ENCODE peak calls at places on chromosomes 5 and 9, in ten cellular contexts. One of them, this sample, is unnamed.

GRCh38 chr9:105405514-105406131 is 42.2 kb upstream of the FSD1L start:
- DNase-seq in tibial artery: no peak
- DNase-seq in testis: no peak
- DNase-seq in CD4-positive, alpha-beta T cell: no peak
- DNase-seq in uterus: no peak
- DNase-seq in bronchial epithelial cell: no peak
- DNase-seq in body of pancreas: no peak
- DNase-seq in GM23248: peak; percentile 16
- DNase-seq in suprapubic skin: no peak
- DNase-seq in WERI-Rb-1: peak; percentile 93
- DNase-seq in this sample: no peak

GRCh38 chr9:27272103-27272502 is 24.8 kb downstream of the EQTN start:
- DNase-seq in GM23248: no peak
- DNase-seq in uterus: no peak
- DNase-seq in bronchial epithelial cell: no peak
- DNase-seq in tibial artery: no peak
- DNase-seq in WERI-Rb-1: no peak
- DNase-seq in CD4-positive, alpha-beta T cell: no peak
- DNase-seq in body of pancreas: no peak
- DNase-seq in suprapubic skin: no peak
- DNase-seq in testis: no peak
- DNase-seq in this sample: no peak

GRCh38 chr5:58075907-58076306 is 384.0 kb downstream of the PLK2 start:
- DNase-seq in WERI-Rb-1: no peak
- DNase-seq in tibial artery: no peak
- DNase-seq in body of pancreas: no peak
- DNase-seq in GM23248: no peak
- DNase-seq in uterus: no peak
- DNase-seq in testis: no peak
- DNase-seq in bronchial epithelial cell: no peak
- DNase-seq in suprapubic skin: no peak
- DNase-seq in CD4-positive, alpha-beta T cell: no peak
- DNase-seq in this sample: no peak

GRCh38 chr5:42573386-42573785 is 150.1 kb downstream of the GHR start:
- DNase-seq in GM23248: no peak
- DNase-seq in WERI-Rb-1: no peak
- DNase-seq in suprapubic skin: no peak
- DNase-seq in CD4-positive, alpha-beta T cell: no peak
- DNase-seq in tibial artery: no peak
- DNase-seq in testis: no peak
- DNase-seq in body of pancreas: no peak
- DNase-seq in uterus: no peak
- DNase-seq in bronchial epithelial cell: no peak
- DNase-seq in this sample: no peak

GRCh38 chr9:89387970-89388867 is 69.9 kb downstream of the SECISBP2 start:
- DNase-seq in suprapubic skin: peak; percentile 86
- DNase-seq in bronchial epithelial cell: peak; percentile 80
- DNase-seq in uterus: peak; percentile 75
- DNase-seq in tibial artery: peak; percentile 70
- DNase-seq in GM23248: peak; percentile 89
- DNase-seq in CD4-positive, alpha-beta T cell: no peak
- DNase-seq in testis: peak; percentile 44
- DNase-seq in body of pancreas: peak; percentile 35
- DNase-seq in WERI-Rb-1: no peak
- DNase-seq in this sample: no peak

GRCh38 chr5:132498152-132498551 is 7.6 kb upstream of the IRF1 start:
- DNase-seq in CD4-positive, alpha-beta T cell: peak; percentile 35
- DNase-seq in GM23248: peak; percentile 85
- DNase-seq in suprapubic skin: peak; percentile 71
- DNase-seq in bronchial epithelial cell: peak; percentile 80
- DNase-seq in body of pancreas: peak; percentile 74
- DNase-seq in testis: no peak
- DNase-seq in WERI-Rb-1: no peak
- DNase-seq in tibial artery: peak; percentile 68
- DNase-seq in uterus: peak; percentile 44
- DNase-seq in this sample: no peak

GRCh38 chr9:9998491-9999287 is 614.1 kb downstream of the PTPRD start:
- DNase-seq in WERI-Rb-1: no peak
- DNase-seq in uterus: no peak
- DNase-seq in CD4-positive, alpha-beta T cell: no peak
- DNase-seq in bronchial epithelial cell: peak; percentile 17
- DNase-seq in GM23248: peak; percentile 1
- DNase-seq in tibial artery: no peak
- DNase-seq in body of pancreas: no peak
- DNase-seq in testis: no peak
- DNase-seq in suprapubic skin: no peak
- DNase-seq in this sample: no peak

GRCh38 chr9:15513335-15513734 is 2.6 kb upstream of the PSIP1 start:
- DNase-seq in body of pancreas: no peak
- DNase-seq in uterus: no peak
- DNase-seq in tibial artery: no peak
- DNase-seq in testis: no peak
- DNase-seq in suprapubic skin: no peak
- DNase-seq in bronchial epithelial cell: no peak
- DNase-seq in CD4-positive, alpha-beta T cell: no peak
- DNase-seq in GM23248: peak; percentile 57
- DNase-seq in WERI-Rb-1: peak; percentile 21
- DNase-seq in this sample: peak; percentile 40

GRCh38 chr9:912776-913175 is 63.7 kb upstream of the DMRT3 start:
- DNase-seq in bronchial epithelial cell: no peak
- DNase-seq in suprapubic skin: no peak
- DNase-seq in tibial artery: no peak
- DNase-seq in CD4-positive, alpha-beta T cell: no peak
- DNase-seq in uterus: no peak
- DNase-seq in WERI-Rb-1: no peak
- DNase-seq in GM23248: no peak
- DNase-seq in testis: no peak
- DNase-seq in body of pancreas: no peak
- DNase-seq in this sample: no peak

GRCh38 chr9:122087406-122088200 is 5.5 kb downstream of the TTLL11 start:
- DNase-seq in testis: no peak
- DNase-seq in body of pancreas: peak; percentile 41
- DNase-seq in CD4-positive, alpha-beta T cell: no peak
- DNase-seq in tibial artery: peak; percentile 44
- DNase-seq in suprapubic skin: no peak
- DNase-seq in uterus: no peak
- DNase-seq in bronchial epithelial cell: peak; percentile 10
- DNase-seq in WERI-Rb-1: no peak
- DNase-seq in GM23248: peak; percentile 77
- DNase-seq in this sample: no peak

GRCh38 chr9:97802276-97802675 is 50.8 kb upstream of the FOXE1 start:
- DNase-seq in GM23248: peak; percentile 89
- DNase-seq in uterus: no peak
- DNase-seq in body of pancreas: no peak
- DNase-seq in suprapubic skin: no peak
- DNase-seq in tibial artery: no peak
- DNase-seq in WERI-Rb-1: no peak
- DNase-seq in testis: no peak
- DNase-seq in bronchial epithelial cell: peak; percentile 92
- DNase-seq in CD4-positive, alpha-beta T cell: no peak
- DNase-seq in this sample: peak; percentile 27

GRCh38 chr9:91676042-91676441 is 252.4 kb upstream of the NFIL3 start:
- DNase-seq in uterus: no peak
- DNase-seq in WERI-Rb-1: peak; percentile 61
- DNase-seq in body of pancreas: no peak
- DNase-seq in testis: no peak
- DNase-seq in GM23248: peak; percentile 72
- DNase-seq in bronchial epithelial cell: no peak
- DNase-seq in CD4-positive, alpha-beta T cell: no peak
- DNase-seq in suprapubic skin: no peak
- DNase-seq in tibial artery: no peak
- DNase-seq in this sample: no peak

GRCh38 chr5:157072508-157072907 is 13.6 kb upstream of the HAVCR1 start:
- DNase-seq in body of pancreas: no peak
- DNase-seq in uterus: no peak
- DNase-seq in suprapubic skin: no peak
- DNase-seq in testis: no peak
- DNase-seq in CD4-positive, alpha-beta T cell: no peak
- DNase-seq in tibial artery: no peak
- DNase-seq in GM23248: no peak
- DNase-seq in WERI-Rb-1: no peak
- DNase-seq in bronchial epithelial cell: no peak
- DNase-seq in this sample: no peak

GRCh38 chr5:158676642-158677489 is 422.9 kb downstream of the EBF1 start:
- DNase-seq in uterus: no peak
- DNase-seq in body of pancreas: no peak
- DNase-seq in GM23248: no peak
- DNase-seq in WERI-Rb-1: peak; percentile 26
- DNase-seq in suprapubic skin: no peak
- DNase-seq in CD4-positive, alpha-beta T cell: no peak
- DNase-seq in tibial artery: no peak
- DNase-seq in bronchial epithelial cell: no peak
- DNase-seq in testis: peak; percentile 28
- DNase-seq in this sample: peak; percentile 54

GRCh38 chr9:88745281-88746001 is 210.5 kb downstream of the NXNL2 start:
- DNase-seq in body of pancreas: no peak
- DNase-seq in GM23248: peak; percentile 81
- DNase-seq in suprapubic skin: no peak
- DNase-seq in CD4-positive, alpha-beta T cell: no peak
- DNase-seq in bronchial epithelial cell: no peak
- DNase-seq in uterus: peak; percentile 76
- DNase-seq in testis: no peak
- DNase-seq in tibial artery: no peak
- DNase-seq in WERI-Rb-1: no peak
- DNase-seq in this sample: no peak

GRCh38 chr9:36985061-36985768 is 48.9 kb downstream of the PAX5 start:
- DNase-seq in suprapubic skin: no peak
- DNase-seq in testis: no peak
- DNase-seq in GM23248: no peak
- DNase-seq in CD4-positive, alpha-beta T cell: no peak
- DNase-seq in bronchial epithelial cell: no peak
- DNase-seq in tibial artery: no peak
- DNase-seq in body of pancreas: no peak
- DNase-seq in uterus: no peak
- DNase-seq in WERI-Rb-1: no peak
- DNase-seq in this sample: peak; percentile 57
- H3K27me3 ChIP-seq in suprapubic skin: peaks cover 94% of the 10 kb centered on the region
- H3K27me3 ChIP-seq in testis: no peaks in the 10 kb centered on the region
- H3K27me3 ChIP-seq in GM23248: peaks cover 67% of the 10 kb centered on the region
- H3K27me3 ChIP-seq in CD4-positive, alpha-beta T cell: peaks cover 67% of the 10 kb centered on the region
- H3K27me3 ChIP-seq in bronchial epithelial cell: peaks cover 47% of the 10 kb centered on the region
- H3K27me3 ChIP-seq in tibial artery: peaks cover 74% of the 10 kb centered on the region
- H3K27me3 ChIP-seq in body of pancreas: no peaks in the 10 kb centered on the region
- H3K27me3 ChIP-seq in uterus: no peaks in the 10 kb centered on the region
- H3K27me3 ChIP-seq in WERI-Rb-1: no peaks in the 10 kb centered on the region
- H3K27me3 ChIP-seq in this sample: peaks cover 70% of the 10 kb centered on the region

GRCh38 chr9:124191691-124192208 is 66.0 kb upstream of the NEK6 start:
- DNase-seq in bronchial epithelial cell: no peak
- DNase-seq in testis: no peak
- DNase-seq in suprapubic skin: no peak
- DNase-seq in GM23248: no peak
- DNase-seq in uterus: no peak
- DNase-seq in WERI-Rb-1: no peak
- DNase-seq in tibial artery: no peak
- DNase-seq in CD4-positive, alpha-beta T cell: no peak
- DNase-seq in body of pancreas: no peak
- DNase-seq in this sample: no peak
- H3K27me3 ChIP-seq in bronchial epithelial cell: peaks cover 7% of the 10 kb centered on the region
- H3K27me3 ChIP-seq in testis: no peaks in the 10 kb centered on the region
- H3K27me3 ChIP-seq in suprapubic skin: no peaks in the 10 kb centered on the region
- H3K27me3 ChIP-seq in GM23248: peaks cover 5% of the 10 kb centered on the region
- H3K27me3 ChIP-seq in uterus: no peaks in the 10 kb centered on the region
- H3K27me3 ChIP-seq in WERI-Rb-1: no peaks in the 10 kb centered on the region
- H3K27me3 ChIP-seq in tibial artery: peaks cover 18% of the 10 kb centered on the region
- H3K27me3 ChIP-seq in CD4-positive, alpha-beta T cell: no peaks in the 10 kb centered on the region
- H3K27me3 ChIP-seq in body of pancreas: no peaks in the 10 kb centered on the region
- H3K27me3 ChIP-seq in this sample: no peaks in the 10 kb centered on the region

GRCh38 chr5:10559883-10560282 is 4.0 kb upstream of the ANKRD33B start:
- DNase-seq in GM23248: no peak
- DNase-seq in suprapubic skin: no peak
- DNase-seq in testis: no peak
- DNase-seq in WERI-Rb-1: no peak
- DNase-seq in uterus: no peak
- DNase-seq in CD4-positive, alpha-beta T cell: no peak
- DNase-seq in tibial artery: no peak
- DNase-seq in body of pancreas: no peak
- DNase-seq in bronchial epithelial cell: no peak
- DNase-seq in this sample: no peak

GRCh38 chr5:10563940-10564837 is at the start of gene ANKRD33B:
- DNase-seq in body of pancreas: peak; percentile 64
- DNase-seq in uterus: peak; percentile 72
- DNase-seq in WERI-Rb-1: peak; percentile 96
- DNase-seq in tibial artery: peak; percentile 49
- DNase-seq in bronchial epithelial cell: no peak
- DNase-seq in testis: peak; percentile 33
- DNase-seq in CD4-positive, alpha-beta T cell: peak; percentile 76
- DNase-seq in GM23248: peak; percentile 79
- DNase-seq in suprapubic skin: peak; percentile 80
- DNase-seq in this sample: peak; percentile 95

GRCh38 chr5:10563132-10563939 is 534 bp upstream of the ANKRD33B start:
- DNase-seq in suprapubic skin: peak; percentile 81
- DNase-seq in GM23248: peak; percentile 75
- DNase-seq in uterus: peak; percentile 63
- DNase-seq in tibial artery: peak; percentile 57
- DNase-seq in body of pancreas: peak; percentile 46
- DNase-seq in CD4-positive, alpha-beta T cell: peak; percentile 47
- DNase-seq in WERI-Rb-1: peak; percentile 89
- DNase-seq in bronchial epithelial cell: no peak
- DNase-seq in testis: no peak
- DNase-seq in this sample: peak; percentile 90

GRCh38 chr5:10564838-10565784 is 1.2 kb downstream of the ANKRD33B start:
- DNase-seq in uterus: no peak
- DNase-seq in GM23248: peak; percentile 47
- DNase-seq in CD4-positive, alpha-beta T cell: no peak
- DNase-seq in WERI-Rb-1: peak; percentile 41
- DNase-seq in tibial artery: no peak
- DNase-seq in bronchial epithelial cell: no peak
- DNase-seq in testis: no peak
- DNase-seq in body of pancreas: no peak
- DNase-seq in suprapubic skin: no peak
- DNase-seq in this sample: peak; percentile 79

GRCh38 chr5:10562202-10563131 is 1.4 kb upstream of the ANKRD33B start:
- DNase-seq in body of pancreas: no peak
- DNase-seq in CD4-positive, alpha-beta T cell: no peak
- DNase-seq in WERI-Rb-1: no peak
- DNase-seq in tibial artery: no peak
- DNase-seq in suprapubic skin: no peak
- DNase-seq in bronchial epithelial cell: no peak
- DNase-seq in GM23248: no peak
- DNase-seq in uterus: no peak
- DNase-seq in testis: no peak
- DNase-seq in this sample: peak; percentile 72
- H3K27me3 ChIP-seq in body of pancreas: no peaks in the 10 kb centered on the region
- H3K27me3 ChIP-seq in CD4-positive, alpha-beta T cell: no peaks in the 10 kb centered on the region
- H3K27me3 ChIP-seq in WERI-Rb-1: no peaks in the 10 kb centered on the region
- H3K27me3 ChIP-seq in tibial artery: peaks cover 19% of the 10 kb centered on the region
- H3K27me3 ChIP-seq in suprapubic skin: peaks cover 30% of the 10 kb centered on the region
- H3K27me3 ChIP-seq in bronchial epithelial cell: peaks cover 5% of the 10 kb centered on the region
- H3K27me3 ChIP-seq in GM23248: no peaks in the 10 kb centered on the region
- H3K27me3 ChIP-seq in uterus: no peaks in the 10 kb centered on the region
- H3K27me3 ChIP-seq in testis: no peaks in the 10 kb centered on the region
- H3K27me3 ChIP-seq in this sample: peaks cover 52% of the 10 kb centered on the region

DNA sequence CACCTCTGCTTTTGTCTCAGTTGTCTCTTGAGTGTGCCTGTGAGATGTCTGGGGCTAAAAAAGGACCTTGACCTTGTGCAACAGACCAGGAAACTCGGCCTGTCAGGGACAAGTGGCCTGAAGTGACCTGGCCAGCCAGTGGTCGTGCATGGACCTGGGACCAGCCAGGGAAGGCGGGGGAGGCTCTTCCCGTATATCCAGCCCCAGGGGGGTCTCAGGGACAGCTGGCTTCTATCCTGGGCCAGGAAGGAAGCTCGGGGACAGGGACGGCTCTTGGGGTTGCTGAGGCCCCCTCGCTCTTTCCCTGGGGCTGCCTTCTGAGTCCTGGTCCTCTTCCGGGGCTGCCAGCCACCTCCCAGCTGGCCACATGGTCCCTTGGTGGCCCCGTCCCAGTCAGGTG is 3.2 kb upstream of the ADAMTSL2 start:
- DNase-seq in uterus: no peak
- DNase-seq in tibial artery: no peak
- DNase-seq in testis: no peak
- DNase-seq in GM23248: no peak
- DNase-seq in body of pancreas: no peak
- DNase-seq in suprapubic skin: no peak
- DNase-seq in bronchial epithelial cell: no peak
- DNase-seq in CD4-positive, alpha-beta T cell: no peak
- DNase-seq in WERI-Rb-1: no peak
- DNase-seq in this sample: no peak
- H3K27me3 ChIP-seq in uterus: no peaks in the 10 kb centered on the region
- H3K27me3 ChIP-seq in tibial artery: peaks cover 98% of the 10 kb centered on the region
- H3K27me3 ChIP-seq in testis: no peaks in the 10 kb centered on the region
- H3K27me3 ChIP-seq in GM23248: peaks cover 47% of the 10 kb centered on the region
- H3K27me3 ChIP-seq in body of pancreas: no peaks in the 10 kb centered on the region
- H3K27me3 ChIP-seq in suprapubic skin: peaks cover 97% of the 10 kb centered on the region
- H3K27me3 ChIP-seq in bronchial epithelial cell: peaks cover 38% of the 10 kb centered on the region
- H3K27me3 ChIP-seq in CD4-positive, alpha-beta T cell: no peaks in the 10 kb centered on the region
- H3K27me3 ChIP-seq in WERI-Rb-1: no peaks in the 10 kb centered on the region
- H3K27me3 ChIP-seq in this sample: peaks cover 1% of the 10 kb centered on the region

This sample was measured in H7.